ENCODE peak calls at places on chromosomes 7 and 10, in six cellular contexts. One of them, this sample, is unnamed.

GRCh38 chr7:121610243-121610642 is 214.1 kb upstream of the FAM3C start:
- DNase-seq in WERI-Rb-1: no peak
- DNase-seq in GM23248: no peak
- DNase-seq in stomach: peak; percentile 44
- DNase-seq in CD4-positive, alpha-beta T cell: no peak
- DNase-seq in lower lobe of right lung: no peak
- DNase-seq in this sample: no peak

GRCh38 chr10:598415-599170 is 90.9 kb downstream of the DIP2C start:
- DNase-seq in CD4-positive, alpha-beta T cell: no peak
- DNase-seq in lower lobe of right lung: no peak
- DNase-seq in GM23248: peak; percentile 93
- DNase-seq in WERI-Rb-1: no peak
- DNase-seq in stomach: no peak
- DNase-seq in this sample: no peak

GRCh38 chr7:30923774-30924413 is 12.2 kb downstream of the AQP1 start:
- DNase-seq in lower lobe of right lung: peak; percentile 25
- DNase-seq in CD4-positive, alpha-beta T cell: no peak
- DNase-seq in WERI-Rb-1: peak; percentile 3
- DNase-seq in GM23248: no peak
- DNase-seq in stomach: peak; percentile 4
- DNase-seq in this sample: no peak

GRCh38 chr7:50782376-50783208 is at the start of gene GRB10:
- DNase-seq in CD4-positive, alpha-beta T cell: no peak
- DNase-seq in WERI-Rb-1: no peak
- DNase-seq in lower lobe of right lung: peak; percentile 51
- DNase-seq in GM23248: peak; percentile 76
- DNase-seq in stomach: no peak
- DNase-seq in this sample: no peak

GRCh38 chr10:76509501-76509900 is 1078.1 kb downstream of the LRMDA start:
- DNase-seq in CD4-positive, alpha-beta T cell: no peak
- DNase-seq in WERI-Rb-1: peak; percentile 48
- DNase-seq in stomach: no peak
- DNase-seq in GM23248: peak; percentile 49
- DNase-seq in lower lobe of right lung: no peak
- DNase-seq in this sample: no peak

GRCh38 chr10:101577121-101577871 is 10.8 kb downstream of the POLL start:
- DNase-seq in CD4-positive, alpha-beta T cell: no peak
- DNase-seq in stomach: no peak
- DNase-seq in WERI-Rb-1: no peak
- DNase-seq in GM23248: no peak
- DNase-seq in lower lobe of right lung: no peak
- DNase-seq in this sample: no peak

GRCh38 chr7:83964318-83964717 is 230.3 kb downstream of the SEMA3A start:
- DNase-seq in stomach: no peak
- DNase-seq in lower lobe of right lung: no peak
- DNase-seq in CD4-positive, alpha-beta T cell: no peak
- DNase-seq in WERI-Rb-1: no peak
- DNase-seq in GM23248: no peak
- DNase-seq in this sample: no peak

GRCh38 chr7:12549106-12549505 is 21.4 kb upstream of the SCIN start:
- DNase-seq in WERI-Rb-1: no peak
- DNase-seq in lower lobe of right lung: no peak
- DNase-seq in stomach: no peak
- DNase-seq in GM23248: peak; percentile 59
- DNase-seq in CD4-positive, alpha-beta T cell: no peak
- DNase-seq in this sample: no peak

GRCh38 chr10:28463141-28463540 is 69.8 kb upstream of the WAC start:
- DNase-seq in GM23248: no peak
- DNase-seq in CD4-positive, alpha-beta T cell: no peak
- DNase-seq in stomach: no peak
- DNase-seq in lower lobe of right lung: no peak
- DNase-seq in WERI-Rb-1: no peak
- DNase-seq in this sample: no peak

GRCh38 chr7:12884033-12884432 is 196.6 kb downstream of the ARL4A start:
- DNase-seq in CD4-positive, alpha-beta T cell: no peak
- DNase-seq in WERI-Rb-1: no peak
- DNase-seq in stomach: no peak
- DNase-seq in lower lobe of right lung: no peak
- DNase-seq in GM23248: peak; percentile 16
- DNase-seq in this sample: no peak

GRCh38 chr10:73893386-73893785 is 17.5 kb upstream of the PLAU start:
- DNase-seq in CD4-positive, alpha-beta T cell: no peak
- DNase-seq in GM23248: no peak
- DNase-seq in lower lobe of right lung: no peak
- DNase-seq in WERI-Rb-1: peak; percentile 19
- DNase-seq in stomach: no peak
- DNase-seq in this sample: no peak

GRCh38 chr10:62082729-62083412 is 181.4 kb downstream of the ARID5B start:
- DNase-seq in CD4-positive, alpha-beta T cell: peak; percentile 34
- DNase-seq in GM23248: peak; percentile 64
- DNase-seq in WERI-Rb-1: no peak
- DNase-seq in lower lobe of right lung: no peak
- DNase-seq in stomach: no peak
- DNase-seq in this sample: peak; percentile 16

GRCh38 chr10:6035926-6036575 is 26.1 kb downstream of the IL2RA start:
- DNase-seq in GM23248: no peak
- DNase-seq in CD4-positive, alpha-beta T cell: no peak
- DNase-seq in lower lobe of right lung: no peak
- DNase-seq in WERI-Rb-1: no peak
- DNase-seq in stomach: no peak
- DNase-seq in this sample: peak; percentile 10

GRCh38 chr7:148973256-148973655 is 55.0 kb downstream of the PDIA4 start:
- DNase-seq in WERI-Rb-1: no peak
- DNase-seq in GM23248: peak; percentile 10
- DNase-seq in CD4-positive, alpha-beta T cell: no peak
- DNase-seq in lower lobe of right lung: no peak
- DNase-seq in stomach: no peak
- DNase-seq in this sample: no peak

GRCh38 chr10:102434251-102434913 is 2.0 kb upstream of the CUEDC2 start:
- DNase-seq in CD4-positive, alpha-beta T cell: no peak
- DNase-seq in lower lobe of right lung: no peak
- DNase-seq in stomach: no peak
- DNase-seq in WERI-Rb-1: no peak
- DNase-seq in GM23248: peak; percentile 80
- DNase-seq in this sample: no peak

GRCh38 chr7:3300221-3300650 is 816 bp upstream of the SDK1 start:
- DNase-seq in lower lobe of right lung: no peak
- DNase-seq in CD4-positive, alpha-beta T cell: no peak
- DNase-seq in GM23248: peak; percentile 6
- DNase-seq in WERI-Rb-1: peak; percentile 49
- DNase-seq in stomach: no peak
- DNase-seq in this sample: no peak

GRCh38 chr10:3635697-3636096 is 149.3 kb downstream of the KLF6 start:
- DNase-seq in lower lobe of right lung: no peak
- DNase-seq in WERI-Rb-1: no peak
- DNase-seq in CD4-positive, alpha-beta T cell: no peak
- DNase-seq in GM23248: no peak
- DNase-seq in stomach: no peak
- DNase-seq in this sample: peak; percentile 35

GRCh38 chr7:17239683-17240521 is 58.5 kb upstream of the AHR start:
- DNase-seq in GM23248: peak; percentile 27
- DNase-seq in CD4-positive, alpha-beta T cell: no peak
- DNase-seq in lower lobe of right lung: no peak
- DNase-seq in WERI-Rb-1: no peak
- DNase-seq in stomach: no peak
- DNase-seq in this sample: no peak

GRCh38 chr10:5508786-5509185 is 9.4 kb upstream of the CALML5 start:
- DNase-seq in WERI-Rb-1: no peak
- DNase-seq in stomach: no peak
- DNase-seq in CD4-positive, alpha-beta T cell: no peak
- DNase-seq in GM23248: no peak
- DNase-seq in lower lobe of right lung: no peak
- DNase-seq in this sample: no peak

GRCh38 chr7:27123477-27124053 is 7.0 kb downstream of the HOXA4 start:
- DNase-seq in stomach: no peak
- DNase-seq in WERI-Rb-1: no peak
- DNase-seq in lower lobe of right lung: no peak
- DNase-seq in GM23248: no peak
- DNase-seq in CD4-positive, alpha-beta T cell: no peak
- DNase-seq in this sample: peak; percentile 32

GRCh38 chr7:116145245-116145852 is 65.0 kb upstream of the TES start:
- DNase-seq in lower lobe of right lung: no peak
- DNase-seq in GM23248: no peak
- DNase-seq in WERI-Rb-1: no peak
- DNase-seq in stomach: no peak
- DNase-seq in CD4-positive, alpha-beta T cell: no peak
- DNase-seq in this sample: no peak

GRCh38 chr10:72796042-72796441 is 97.5 kb upstream of the OIT3 start:
- DNase-seq in lower lobe of right lung: no peak
- DNase-seq in WERI-Rb-1: no peak
- DNase-seq in GM23248: peak; percentile 50
- DNase-seq in CD4-positive, alpha-beta T cell: no peak
- DNase-seq in stomach: no peak
- DNase-seq in this sample: no peak

GRCh38 chr7:133434246-133434865 is 181.5 kb downstream of the EXOC4 start:
- DNase-seq in CD4-positive, alpha-beta T cell: no peak
- DNase-seq in WERI-Rb-1: no peak
- DNase-seq in lower lobe of right lung: no peak
- DNase-seq in GM23248: peak; percentile 63
- DNase-seq in stomach: no peak
- DNase-seq in this sample: no peak

GRCh38 chr7:7122701-7123281 is 59.6 kb upstream of the C1GALT1 start:
- DNase-seq in lower lobe of right lung: no peak
- DNase-seq in WERI-Rb-1: no peak
- DNase-seq in CD4-positive, alpha-beta T cell: no peak
- DNase-seq in stomach: no peak
- DNase-seq in GM23248: peak; percentile 93
- DNase-seq in this sample: no peak

GRCh38 chr7:155741805-155742204 is 70.5 kb downstream of the SHH start:
- DNase-seq in CD4-positive, alpha-beta T cell: no peak
- DNase-seq in stomach: peak; percentile 46
- DNase-seq in WERI-Rb-1: no peak
- DNase-seq in lower lobe of right lung: peak; percentile 67
- DNase-seq in GM23248: no peak
- DNase-seq in this sample: no peak

GRCh38 chr10:129972966-129973673 is 9.0 kb upstream of the EBF3 start:
- DNase-seq in WERI-Rb-1: no peak
- DNase-seq in CD4-positive, alpha-beta T cell: no peak
- DNase-seq in GM23248: no peak
- DNase-seq in lower lobe of right lung: peak; percentile 9
- DNase-seq in stomach: no peak
- DNase-seq in this sample: no peak

GRCh38 chr10:113329121-113329596 is 223.7 kb upstream of the HABP2 start:
- DNase-seq in stomach: no peak
- DNase-seq in CD4-positive, alpha-beta T cell: no peak
- DNase-seq in lower lobe of right lung: no peak
- DNase-seq in GM23248: peak; percentile 96
- DNase-seq in WERI-Rb-1: no peak
- DNase-seq in this sample: no peak

GRCh38 chr10:128880221-128880620 is 586.8 kb upstream of the MGMT start:
- DNase-seq in stomach: no peak
- DNase-seq in GM23248: no peak
- DNase-seq in CD4-positive, alpha-beta T cell: no peak
- DNase-seq in WERI-Rb-1: no peak
- DNase-seq in lower lobe of right lung: no peak
- DNase-seq in this sample: no peak

GRCh38 chr7:112538859-112539258 is 58.1 kb downstream of the LSMEM1 start:
- DNase-seq in lower lobe of right lung: no peak
- DNase-seq in WERI-Rb-1: no peak
- DNase-seq in stomach: no peak
- DNase-seq in GM23248: peak; percentile 8
- DNase-seq in CD4-positive, alpha-beta T cell: no peak
- DNase-seq in this sample: no peak

GRCh38 chr10:97066877-97067555 is 118.7 kb downstream of the SLIT1 start:
- DNase-seq in lower lobe of right lung: no peak
- DNase-seq in CD4-positive, alpha-beta T cell: no peak
- DNase-seq in GM23248: no peak
- DNase-seq in stomach: no peak
- DNase-seq in WERI-Rb-1: no peak
- DNase-seq in this sample: no peak

GRCh38 chr7:120941856-120942255 is 8.7 kb upstream of the ING3 start:
- DNase-seq in stomach: no peak
- DNase-seq in GM23248: no peak
- DNase-seq in WERI-Rb-1: no peak
- DNase-seq in lower lobe of right lung: no peak
- DNase-seq in CD4-positive, alpha-beta T cell: no peak
- DNase-seq in this sample: no peak

GRCh38 chr7:75617634-75618234 is 121.0 kb downstream of the HIP1 start:
- DNase-seq in lower lobe of right lung: peak; percentile 94
- DNase-seq in WERI-Rb-1: no peak
- DNase-seq in GM23248: no peak
- DNase-seq in stomach: peak; percentile 56
- DNase-seq in CD4-positive, alpha-beta T cell: peak; percentile 44
- DNase-seq in this sample: peak; percentile 34

GRCh38 chr7:37818023-37818422 is 30.4 kb upstream of the NME8 start:
- DNase-seq in CD4-positive, alpha-beta T cell: no peak
- DNase-seq in WERI-Rb-1: no peak
- DNase-seq in lower lobe of right lung: no peak
- DNase-seq in stomach: no peak
- DNase-seq in GM23248: no peak
- DNase-seq in this sample: no peak

DNA sequence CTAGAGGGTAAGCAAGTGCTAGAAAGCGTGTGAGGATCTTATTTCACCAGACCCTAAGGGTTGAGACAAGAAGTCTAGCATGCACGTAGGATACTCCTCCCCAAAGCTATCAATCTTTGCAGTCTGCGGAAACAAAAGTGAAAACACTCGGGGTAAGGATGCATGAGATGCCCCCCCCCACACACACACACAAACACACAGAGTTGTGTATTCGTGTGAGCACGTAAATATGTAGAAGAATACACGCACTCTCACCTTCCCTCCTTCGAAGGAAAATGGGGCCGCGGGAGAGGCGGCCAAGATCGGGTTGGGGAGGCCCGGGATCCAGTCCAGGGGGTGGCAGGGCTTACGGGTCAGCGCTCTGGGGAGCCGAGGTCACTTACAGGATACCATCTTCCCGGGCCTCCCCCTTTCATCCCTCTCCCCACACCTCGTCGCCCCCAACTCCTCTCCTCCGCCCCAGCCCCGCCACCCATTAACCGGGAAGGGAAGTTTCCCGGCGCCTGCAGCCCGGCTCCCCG is 440 bp downstream of the CUL2 start:
- DNase-seq in lower lobe of right lung: no peak
- DNase-seq in CD4-positive, alpha-beta T cell: peak; percentile 1
- DNase-seq in stomach: no peak
- DNase-seq in WERI-Rb-1: no peak
- DNase-seq in GM23248: peak; percentile 46
- DNase-seq in this sample: no peak
- H3K9me3 ChIP-seq in lower lobe of right lung: no peaks in the 10 kb centered on the region
- H3K9me3 ChIP-seq in CD4-positive, alpha-beta T cell: no peaks in the 10 kb centered on the region
- H3K9me3 ChIP-seq in stomach: no peaks in the 10 kb centered on the region
- H3K9me3 ChIP-seq in WERI-Rb-1: no peaks in the 10 kb centered on the region
- H3K9me3 ChIP-seq in GM23248: no peaks in the 10 kb centered on the region
- H3K9me3 ChIP-seq in this sample: no peaks in the 10 kb centered on the region

GRCh38 chr10:23194966-23195845 is 3.1 kb downstream of the PTF1A start:
- DNase-seq in lower lobe of right lung: peak; percentile 45
- DNase-seq in stomach: no peak
- DNase-seq in CD4-positive, alpha-beta T cell: no peak
- DNase-seq in WERI-Rb-1: no peak
- DNase-seq in GM23248: no peak
- DNase-seq in this sample: no peak
- H3K9me3 ChIP-seq in lower lobe of right lung: no peaks in the 10 kb centered on the region
- H3K9me3 ChIP-seq in stomach: no peaks in the 10 kb centered on the region
- H3K9me3 ChIP-seq in CD4-positive, alpha-beta T cell: no peaks in the 10 kb centered on the region
- H3K9me3 ChIP-seq in WERI-Rb-1: no peaks in the 10 kb centered on the region
- H3K9me3 ChIP-seq in GM23248: no peaks in the 10 kb centered on the region
- H3K9me3 ChIP-seq in this sample: no peaks in the 10 kb centered on the region

GRCh38 chr7:4738711-4739527 is 36.5 kb upstream of the AP5Z1 start:
- DNase-seq in CD4-positive, alpha-beta T cell: no peak
- DNase-seq in WERI-Rb-1: no peak
- DNase-seq in stomach: peak; percentile 36
- DNase-seq in GM23248: peak; percentile 91
- DNase-seq in lower lobe of right lung: no peak
- DNase-seq in this sample: no peak
- H3K9me3 ChIP-seq in CD4-positive, alpha-beta T cell: no peaks in the 10 kb centered on the region
- H3K9me3 ChIP-seq in WERI-Rb-1: no peaks in the 10 kb centered on the region
- H3K9me3 ChIP-seq in stomach: no peaks in the 10 kb centered on the region
- H3K9me3 ChIP-seq in GM23248: no peaks in the 10 kb centered on the region
- H3K9me3 ChIP-seq in lower lobe of right lung: no peaks in the 10 kb centered on the region
- H3K9me3 ChIP-seq in this sample: no peaks in the 10 kb centered on the region

GRCh38 chr7:22651036-22651435 is 76.0 kb upstream of the IL6 start:
- DNase-seq in lower lobe of right lung: no peak
- DNase-seq in stomach: no peak
- DNase-seq in WERI-Rb-1: no peak
- DNase-seq in CD4-positive, alpha-beta T cell: no peak
- DNase-seq in GM23248: no peak
- DNase-seq in this sample: no peak
- H3K9me3 ChIP-seq in lower lobe of right lung: peaks cover 7% of the 10 kb centered on the region
- H3K9me3 ChIP-seq in stomach: peaks cover 19% of the 10 kb centered on the region
- H3K9me3 ChIP-seq in WERI-Rb-1: peaks cover 7% of the 10 kb centered on the region
- H3K9me3 ChIP-seq in CD4-positive, alpha-beta T cell: peaks cover 14% of the 10 kb centered on the region
- H3K9me3 ChIP-seq in GM23248: no peaks in the 10 kb centered on the region
- H3K9me3 ChIP-seq in this sample: no peaks in the 10 kb centered on the region

This sample was measured in colonic mucosa.